ENCODE peak calls at places on chromosomes 13 and 19, in seven cellular contexts. One of them, this sample, is unnamed.
A peak's percentile ranks its signal among the peaks of the same experiment; 100 is the strongest.

GRCh38 chr13:59677966-59678814 is 485.5 kb downstream of the DIAPH3 start:
- DNase-seq in foreskin fibroblast: peak; percentile 62
- DNase-seq in A549: peak; percentile 41
- DNase-seq in Calu3: no peak
- DNase-seq in thoracic aorta: no peak
- DNase-seq in breast epithelium: no peak
- DNase-seq in neural progenitor cell: peak; percentile 65
- DNase-seq in this sample: peak; percentile 71

GRCh38 chr19:14028901-14029300 is 953 bp downstream of the RLN3 start:
- DNase-seq in A549: no peak
- DNase-seq in breast epithelium: no peak
- DNase-seq in Calu3: no peak
- DNase-seq in neural progenitor cell: no peak
- DNase-seq in thoracic aorta: no peak
- DNase-seq in foreskin fibroblast: no peak
- DNase-seq in this sample: no peak

GRCh38 chr19:48724796-48725753 is 5.5 kb upstream of the MAMSTR start:
- DNase-seq in neural progenitor cell: peak; percentile 79
- DNase-seq in Calu3: peak; percentile 38
- DNase-seq in A549: peak; percentile 84
- DNase-seq in breast epithelium: no peak
- DNase-seq in thoracic aorta: no peak
- DNase-seq in foreskin fibroblast: peak; percentile 91
- DNase-seq in this sample: peak; percentile 78

GRCh38 chr13:112709825-112710783 is 20.3 kb downstream of the ATP11A start:
- DNase-seq in foreskin fibroblast: no peak
- DNase-seq in breast epithelium: no peak
- DNase-seq in neural progenitor cell: no peak
- DNase-seq in A549: no peak
- DNase-seq in Calu3: no peak
- DNase-seq in thoracic aorta: no peak
- DNase-seq in this sample: no peak

GRCh38 chr13:24693862-24694471 is 13.8 kb downstream of the ATP12A start:
- DNase-seq in Calu3: peak; percentile 66
- DNase-seq in neural progenitor cell: peak; percentile 86
- DNase-seq in thoracic aorta: no peak
- DNase-seq in foreskin fibroblast: peak; percentile 63
- DNase-seq in breast epithelium: no peak
- DNase-seq in A549: peak; percentile 71
- DNase-seq in this sample: peak; percentile 42

GRCh38 chr13:109787135-109787954 is 962 bp upstream of the IRS2 start:
- DNase-seq in foreskin fibroblast: peak; percentile 73
- DNase-seq in Calu3: no peak
- DNase-seq in thoracic aorta: no peak
- DNase-seq in neural progenitor cell: peak; percentile 84
- DNase-seq in breast epithelium: peak; percentile 56
- DNase-seq in A549: no peak
- DNase-seq in this sample: no peak

GRCh38 chr13:111956261-111957151 is 110.4 kb upstream of the SOX1 start:
- DNase-seq in breast epithelium: no peak
- DNase-seq in thoracic aorta: no peak
- DNase-seq in Calu3: no peak
- DNase-seq in neural progenitor cell: no peak
- DNase-seq in foreskin fibroblast: no peak
- DNase-seq in A549: no peak
- DNase-seq in this sample: no peak

GRCh38 chr19:1041835-1042685 is 2.2 kb downstream of the ABCA7 start:
- DNase-seq in thoracic aorta: no peak
- DNase-seq in A549: peak; percentile 97
- DNase-seq in neural progenitor cell: no peak
- DNase-seq in foreskin fibroblast: no peak
- DNase-seq in breast epithelium: no peak
- DNase-seq in Calu3: no peak
- DNase-seq in this sample: no peak

GRCh38 chr19:33227242-33227650 is 1.6 kb upstream of the SLC7A10 start:
- DNase-seq in neural progenitor cell: no peak
- DNase-seq in thoracic aorta: no peak
- DNase-seq in A549: no peak
- DNase-seq in breast epithelium: no peak
- DNase-seq in foreskin fibroblast: no peak
- DNase-seq in Calu3: no peak
- DNase-seq in this sample: no peak

GRCh38 chr13:76029088-76029487 is 393.0 kb downstream of the LMO7 start:
- DNase-seq in thoracic aorta: no peak
- DNase-seq in neural progenitor cell: no peak
- DNase-seq in breast epithelium: no peak
- DNase-seq in A549: no peak
- DNase-seq in foreskin fibroblast: no peak
- DNase-seq in Calu3: no peak
- DNase-seq in this sample: no peak

GRCh38 chr19:19474950-19475781 is 40.2 kb downstream of the TSSK6 start:
- DNase-seq in A549: no peak
- DNase-seq in foreskin fibroblast: peak; percentile 60
- DNase-seq in thoracic aorta: no peak
- DNase-seq in neural progenitor cell: peak; percentile 49
- DNase-seq in breast epithelium: no peak
- DNase-seq in Calu3: no peak
- DNase-seq in this sample: no peak

GRCh38 chr19:3407556-3408516 is 41.5 kb downstream of the NFIC start:
- DNase-seq in thoracic aorta: no peak
- DNase-seq in foreskin fibroblast: peak; percentile 56
- DNase-seq in neural progenitor cell: no peak
- DNase-seq in Calu3: no peak
- DNase-seq in A549: no peak
- DNase-seq in breast epithelium: no peak
- DNase-seq in this sample: no peak

GRCh38 chr13:50125556-50126377 is 110.5 kb downstream of the KCNRG start:
- DNase-seq in thoracic aorta: peak; percentile 70
- DNase-seq in A549: peak; percentile 70
- DNase-seq in Calu3: peak; percentile 76
- DNase-seq in foreskin fibroblast: peak; percentile 95
- DNase-seq in neural progenitor cell: peak; percentile 88
- DNase-seq in breast epithelium: peak; percentile 86
- DNase-seq in this sample: peak; percentile 26

GRCh38 chr13:29384466-29384865 is 211.0 kb downstream of the SLC7A1 start:
- DNase-seq in Calu3: no peak
- DNase-seq in breast epithelium: no peak
- DNase-seq in foreskin fibroblast: no peak
- DNase-seq in neural progenitor cell: no peak
- DNase-seq in thoracic aorta: no peak
- DNase-seq in A549: no peak
- DNase-seq in this sample: no peak

GRCh38 chr19:35528218-35529038 is at the start of gene SBSN:
- DNase-seq in A549: no peak
- DNase-seq in neural progenitor cell: no peak
- DNase-seq in thoracic aorta: no peak
- DNase-seq in breast epithelium: no peak
- DNase-seq in foreskin fibroblast: peak; percentile 89
- DNase-seq in Calu3: no peak
- DNase-seq in this sample: peak; percentile 72

GRCh38 chr13:51714663-51715168 is 89.2 kb downstream of the DHRS12 start:
- DNase-seq in breast epithelium: no peak
- DNase-seq in thoracic aorta: no peak
- DNase-seq in foreskin fibroblast: peak; percentile 83
- DNase-seq in A549: peak; percentile 42
- DNase-seq in Calu3: peak; percentile 19
- DNase-seq in neural progenitor cell: no peak
- DNase-seq in this sample: peak; percentile 87

GRCh38 chr13:59458908-59459579 is 704.7 kb downstream of the DIAPH3 start:
- DNase-seq in neural progenitor cell: peak; percentile 17
- DNase-seq in foreskin fibroblast: peak; percentile 60
- DNase-seq in Calu3: no peak
- DNase-seq in A549: no peak
- DNase-seq in thoracic aorta: no peak
- DNase-seq in breast epithelium: no peak
- DNase-seq in this sample: peak; percentile 59

GRCh38 chr19:29705706-29706105 is 9.4 kb downstream of the C19orf12 start:
- DNase-seq in Calu3: no peak
- DNase-seq in breast epithelium: no peak
- DNase-seq in A549: no peak
- DNase-seq in neural progenitor cell: no peak
- DNase-seq in thoracic aorta: no peak
- DNase-seq in foreskin fibroblast: no peak
- DNase-seq in this sample: no peak

GRCh38 chr19:6664916-6665315 is 5.0 kb downstream of the TNFSF14 start:
- DNase-seq in A549: no peak
- DNase-seq in thoracic aorta: no peak
- DNase-seq in foreskin fibroblast: no peak
- DNase-seq in Calu3: no peak
- DNase-seq in neural progenitor cell: no peak
- DNase-seq in breast epithelium: no peak
- DNase-seq in this sample: no peak

GRCh38 chr13:106847049-106847448 is 279.1 kb upstream of the ARGLU1 start:
- DNase-seq in breast epithelium: no peak
- DNase-seq in A549: no peak
- DNase-seq in Calu3: no peak
- DNase-seq in foreskin fibroblast: peak; percentile 3
- DNase-seq in thoracic aorta: no peak
- DNase-seq in neural progenitor cell: no peak
- DNase-seq in this sample: no peak

GRCh38 chr19:18292810-18293641 is 11.6 kb upstream of the JUND start:
- DNase-seq in neural progenitor cell: peak; percentile 94
- DNase-seq in thoracic aorta: peak; percentile 61
- DNase-seq in foreskin fibroblast: peak; percentile 89
- DNase-seq in Calu3: peak; percentile 34
- DNase-seq in breast epithelium: peak; percentile 70
- DNase-seq in A549: peak; percentile 92
- DNase-seq in this sample: peak; percentile 59

GRCh38 chr13:50033696-50034095 is 18.5 kb downstream of the KCNRG start:
- DNase-seq in breast epithelium: no peak
- DNase-seq in foreskin fibroblast: peak; percentile 59
- DNase-seq in neural progenitor cell: no peak
- DNase-seq in A549: no peak
- DNase-seq in Calu3: no peak
- DNase-seq in thoracic aorta: no peak
- DNase-seq in this sample: peak; percentile 19

GRCh38 chr19:7953060-7953459 is 9.6 kb upstream of the TIMM44 start:
- DNase-seq in A549: no peak
- DNase-seq in breast epithelium: no peak
- DNase-seq in foreskin fibroblast: peak; percentile 51
- DNase-seq in neural progenitor cell: no peak
- DNase-seq in Calu3: no peak
- DNase-seq in thoracic aorta: no peak
- DNase-seq in this sample: peak; percentile 31

GRCh38 chr13:35388456-35388855 is 88.0 kb downstream of the MAB21L1 start:
- DNase-seq in breast epithelium: no peak
- DNase-seq in A549: no peak
- DNase-seq in Calu3: no peak
- DNase-seq in foreskin fibroblast: peak; percentile 11
- DNase-seq in thoracic aorta: no peak
- DNase-seq in neural progenitor cell: no peak
- DNase-seq in this sample: no peak

DNA sequence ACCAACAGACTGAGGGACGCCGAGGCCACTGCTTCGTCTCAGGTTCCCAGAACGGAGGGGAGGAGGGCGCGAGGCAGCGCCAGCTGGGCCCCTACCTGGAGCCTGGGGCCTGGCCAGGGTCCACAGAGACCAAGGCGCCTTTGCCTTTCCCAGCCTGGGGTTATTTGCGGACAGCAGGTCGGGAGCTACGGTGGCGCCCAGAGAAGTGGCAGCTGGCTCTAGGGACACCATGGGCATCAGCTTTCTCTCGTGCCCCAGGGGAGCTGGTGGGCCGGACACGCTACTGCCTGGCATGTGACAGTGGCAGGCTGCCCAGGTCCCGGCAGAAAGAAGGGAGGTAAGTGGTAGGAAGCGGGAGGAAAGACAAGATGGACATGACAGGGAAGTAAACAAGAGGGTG is 19.0 kb downstream of the AKT2 start:
- DNase-seq in neural progenitor cell: no peak
- DNase-seq in foreskin fibroblast: no peak
- DNase-seq in breast epithelium: no peak
- DNase-seq in thoracic aorta: no peak
- DNase-seq in Calu3: no peak
- DNase-seq in A549: no peak
- DNase-seq in this sample: no peak
- TF ChIP-seq CTCF in neural progenitor cell: no peak
- TF ChIP-seq CTCF in foreskin fibroblast: no peak
- TF ChIP-seq CTCF in breast epithelium: no peak
- TF ChIP-seq CTCF in thoracic aorta: no peak
- TF ChIP-seq CTCF in Calu3: no peak
- TF ChIP-seq CTCF in A549: no peak
- TF ChIP-seq CTCF in this sample: no peak

DNA sequence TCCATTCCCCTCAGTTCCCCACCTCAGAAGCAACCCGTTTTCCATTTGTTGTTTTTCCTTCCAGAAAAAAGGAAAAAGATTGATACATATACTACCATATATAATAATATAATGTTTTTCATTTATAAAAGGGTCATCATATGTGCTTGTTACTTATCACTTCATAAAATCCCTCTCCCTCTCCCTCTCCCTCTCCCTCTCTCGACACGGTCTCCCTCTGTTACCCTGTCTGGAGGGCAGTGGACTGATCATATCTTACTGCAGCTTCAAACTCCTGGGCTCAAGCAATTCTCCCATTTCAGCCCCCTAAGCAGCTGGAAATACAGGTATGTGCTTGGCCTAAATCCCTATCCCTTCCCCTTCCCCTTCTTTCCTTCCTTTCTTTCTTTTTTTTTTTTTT is 17.1 kb downstream of the PNMA8A start:
- DNase-seq in A549: no peak
- DNase-seq in foreskin fibroblast: no peak
- DNase-seq in thoracic aorta: no peak
- DNase-seq in breast epithelium: no peak
- DNase-seq in Calu3: no peak
- DNase-seq in neural progenitor cell: no peak
- DNase-seq in this sample: no peak
- TF ChIP-seq CTCF in A549: no peak
- TF ChIP-seq CTCF in foreskin fibroblast: no peak
- TF ChIP-seq CTCF in thoracic aorta: no peak
- TF ChIP-seq CTCF in breast epithelium: no peak
- TF ChIP-seq CTCF in Calu3: no peak
- TF ChIP-seq CTCF in neural progenitor cell: no peak
- TF ChIP-seq CTCF in this sample: no peak

GRCh38 chr13:95296326-95296939 is 4.8 kb downstream of the ABCC4 start:
- DNase-seq in Calu3: peak; percentile 34
- DNase-seq in foreskin fibroblast: peak; percentile 44
- DNase-seq in thoracic aorta: no peak
- DNase-seq in breast epithelium: no peak
- DNase-seq in neural progenitor cell: peak; percentile 65
- DNase-seq in A549: peak; percentile 49
- DNase-seq in this sample: no peak
- TF ChIP-seq CTCF in Calu3: peak; percentile 32
- TF ChIP-seq CTCF in foreskin fibroblast: peak; percentile 64
- TF ChIP-seq CTCF in thoracic aorta: no peak
- TF ChIP-seq CTCF in breast epithelium: no peak
- TF ChIP-seq CTCF in neural progenitor cell: peak; percentile 80
- TF ChIP-seq CTCF in A549: peak; percentile 55
- TF ChIP-seq CTCF in this sample: peak; percentile 78

DNA sequence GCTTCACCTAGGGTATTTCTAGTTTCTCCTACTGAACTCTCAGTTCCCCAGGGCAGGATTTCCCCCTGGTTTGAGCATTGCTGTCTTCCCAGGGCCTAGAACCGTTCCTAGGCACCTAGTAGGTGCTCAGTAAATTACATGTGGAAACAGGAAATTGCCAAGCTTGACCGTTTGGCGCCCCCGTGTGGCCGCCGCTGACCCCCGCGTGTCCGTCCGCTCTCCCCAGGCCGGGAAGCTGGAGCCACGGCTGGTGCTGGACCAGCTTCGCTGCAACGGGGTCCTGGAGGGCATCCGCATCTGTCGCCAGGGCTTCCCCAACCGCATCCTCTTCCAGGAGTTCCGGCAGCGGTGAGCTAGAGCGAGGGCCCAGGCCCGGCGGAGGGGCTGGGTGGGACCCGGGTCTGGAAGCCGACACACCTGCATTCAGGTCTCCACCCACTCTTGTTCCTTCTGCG is 55.5 kb downstream of the MYH14 start:
- DNase-seq in breast epithelium: no peak
- DNase-seq in thoracic aorta: no peak
- DNase-seq in A549: peak; percentile 39
- DNase-seq in neural progenitor cell: peak; percentile 57
- DNase-seq in Calu3: peak; percentile 70
- DNase-seq in foreskin fibroblast: no peak
- DNase-seq in this sample: no peak
- TF ChIP-seq CTCF in breast epithelium: no peak
- TF ChIP-seq CTCF in thoracic aorta: peak; percentile 38
- TF ChIP-seq CTCF in A549: peak; percentile 65
- TF ChIP-seq CTCF in neural progenitor cell: peak; percentile 81
- TF ChIP-seq CTCF in Calu3: peak; percentile 82
- TF ChIP-seq CTCF in foreskin fibroblast: no peak
- TF ChIP-seq CTCF in this sample: peak; percentile 74